ENCODE peak calls at places on chromosomes 13 and 19, in five cellular contexts. One of them, this sample, is unnamed.

GRCh38 chr13:23175920-23176319 is 4.9 kb upstream of the SGCG start:
- DNase-seq in colonic mucosa: no peak
- DNase-seq in RWPE2: no peak
- DNase-seq in effector memory CD4-positive, alpha-beta T cell: no peak
- DNase-seq in upper lobe of left lung: no peak
- DNase-seq in this sample: no peak

GRCh38 chr19:4539697-4540581 is at the start of gene LRG1:
- DNase-seq in colonic mucosa: peak
- DNase-seq in RWPE2: no peak
- DNase-seq in effector memory CD4-positive, alpha-beta T cell: no peak
- DNase-seq in upper lobe of left lung: peak
- DNase-seq in this sample: peak

GRCh38 chr13:114073881-114074551 is 58.4 kb downstream of the RASA3 start:
- DNase-seq in colonic mucosa: no peak
- DNase-seq in RWPE2: no peak
- DNase-seq in effector memory CD4-positive, alpha-beta T cell: no peak
- DNase-seq in upper lobe of left lung: peak
- DNase-seq in this sample: no peak

GRCh38 chr13:54241719-54242118 is 1213.1 kb downstream of the OLFM4 start:
- DNase-seq in colonic mucosa: no peak
- DNase-seq in RWPE2: no peak
- DNase-seq in effector memory CD4-positive, alpha-beta T cell: no peak
- DNase-seq in upper lobe of left lung: no peak
- DNase-seq in this sample: peak

GRCh38 chr19:46221981-46222610 is 7.4 kb upstream of the IGFL1 start:
- DNase-seq in colonic mucosa: no peak
- DNase-seq in RWPE2: peak
- DNase-seq in effector memory CD4-positive, alpha-beta T cell: no peak
- DNase-seq in upper lobe of left lung: peak
- DNase-seq in this sample: peak

GRCh38 chr13:37966266-37966665 is 96.7 kb upstream of the TRPC4 start:
- DNase-seq in colonic mucosa: no peak
- DNase-seq in RWPE2: no peak
- DNase-seq in effector memory CD4-positive, alpha-beta T cell: no peak
- DNase-seq in upper lobe of left lung: no peak
- DNase-seq in this sample: no peak

GRCh38 chr13:95123726-95124125 is 177.5 kb downstream of the ABCC4 start:
- DNase-seq in colonic mucosa: no peak
- DNase-seq in RWPE2: no peak
- DNase-seq in effector memory CD4-positive, alpha-beta T cell: no peak
- DNase-seq in upper lobe of left lung: no peak
- DNase-seq in this sample: peak

GRCh38 chr19:42048992-42049391 is 21.0 kb downstream of the GRIK5 start:
- DNase-seq in colonic mucosa: peak
- DNase-seq in RWPE2: no peak
- DNase-seq in effector memory CD4-positive, alpha-beta T cell: no peak
- DNase-seq in upper lobe of left lung: no peak
- DNase-seq in this sample: no peak

GRCh38 chr13:79548886-79549285 is 67.9 kb downstream of the NDFIP2 start:
- DNase-seq in colonic mucosa: no peak
- DNase-seq in RWPE2: no peak
- DNase-seq in effector memory CD4-positive, alpha-beta T cell: no peak
- DNase-seq in upper lobe of left lung: no peak
- DNase-seq in this sample: no peak

GRCh38 chr13:95516492-95516891 is 36.0 kb upstream of the CLDN10 start:
- DNase-seq in colonic mucosa: no peak
- DNase-seq in RWPE2: no peak
- DNase-seq in effector memory CD4-positive, alpha-beta T cell: no peak
- DNase-seq in upper lobe of left lung: no peak
- DNase-seq in this sample: no peak

GRCh38 chr13:33722216-33722900 is 95.6 kb upstream of the RFC3 start:
- DNase-seq in colonic mucosa: no peak
- DNase-seq in RWPE2: no peak
- DNase-seq in effector memory CD4-positive, alpha-beta T cell: no peak
- DNase-seq in upper lobe of left lung: no peak
- DNase-seq in this sample: no peak
- H3K27ac ChIP-seq in colonic mucosa: peak
- H3K27ac ChIP-seq in RWPE2: peak
- H3K27ac ChIP-seq in effector memory CD4-positive, alpha-beta T cell: no peak
- H3K27ac ChIP-seq in upper lobe of left lung: peak
- H3K27ac ChIP-seq in this sample: no peak

GRCh38 chr19:56476671-56477428 is at the start of gene ZNF667:
- DNase-seq in colonic mucosa: peak
- DNase-seq in RWPE2: no peak
- DNase-seq in effector memory CD4-positive, alpha-beta T cell: no peak
- DNase-seq in upper lobe of left lung: no peak
- DNase-seq in this sample: peak
- H3K27ac ChIP-seq in colonic mucosa: peak
- H3K27ac ChIP-seq in RWPE2: peak
- H3K27ac ChIP-seq in effector memory CD4-positive, alpha-beta T cell: peak
- H3K27ac ChIP-seq in upper lobe of left lung: peak
- H3K27ac ChIP-seq in this sample: peak

DNA sequence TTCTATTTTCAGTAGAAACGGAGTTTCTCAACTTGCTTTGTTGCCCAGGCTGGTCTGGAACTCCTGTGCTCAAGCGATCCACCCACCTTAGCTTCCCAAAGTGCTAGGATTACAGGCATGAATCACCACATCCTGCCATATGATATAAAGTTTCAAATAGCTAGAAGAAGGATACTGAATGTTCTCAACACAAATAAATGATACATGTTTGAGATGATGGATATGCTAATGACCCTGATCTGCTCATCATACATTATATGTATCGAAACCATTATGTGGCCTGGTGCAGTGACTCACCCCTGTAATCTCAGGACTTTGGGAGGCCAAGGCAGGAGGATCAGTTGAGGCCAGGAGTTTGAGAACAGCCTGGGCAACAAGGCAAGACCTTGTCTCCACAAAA is 11.5 kb downstream of the CIB3 start:
- DNase-seq in colonic mucosa: no peak
- DNase-seq in RWPE2: no peak
- DNase-seq in effector memory CD4-positive, alpha-beta T cell: no peak
- DNase-seq in upper lobe of left lung: no peak
- DNase-seq in this sample: no peak
- H3K27ac ChIP-seq in colonic mucosa: no peak
- H3K27ac ChIP-seq in RWPE2: peak
- H3K27ac ChIP-seq in effector memory CD4-positive, alpha-beta T cell: no peak
- H3K27ac ChIP-seq in upper lobe of left lung: no peak
- H3K27ac ChIP-seq in this sample: peak

GRCh38 chr19:19654441-19654840 is 9.0 kb downstream of the ATP13A1 start:
- DNase-seq in colonic mucosa: no peak
- DNase-seq in RWPE2: no peak
- DNase-seq in effector memory CD4-positive, alpha-beta T cell: no peak
- DNase-seq in upper lobe of left lung: no peak
- DNase-seq in this sample: no peak

GRCh38 chr19:19657397-19657783 is 6.1 kb downstream of the ATP13A1 start:
- DNase-seq in colonic mucosa: no peak
- DNase-seq in RWPE2: no peak
- DNase-seq in effector memory CD4-positive, alpha-beta T cell: no peak
- DNase-seq in upper lobe of left lung: no peak
- DNase-seq in this sample: no peak

GRCh38 chr19:19655641-19656343 is 7.7 kb downstream of the ATP13A1 start:
- DNase-seq in colonic mucosa: no peak
- DNase-seq in RWPE2: no peak
- DNase-seq in effector memory CD4-positive, alpha-beta T cell: no peak
- DNase-seq in upper lobe of left lung: no peak
- DNase-seq in this sample: no peak

GRCh38 chr19:19655051-19655594 is 8.4 kb downstream of the ATP13A1 start:
- DNase-seq in colonic mucosa: no peak
- DNase-seq in RWPE2: no peak
- DNase-seq in effector memory CD4-positive, alpha-beta T cell: no peak
- DNase-seq in upper lobe of left lung: no peak
- DNase-seq in this sample: no peak

DNA sequence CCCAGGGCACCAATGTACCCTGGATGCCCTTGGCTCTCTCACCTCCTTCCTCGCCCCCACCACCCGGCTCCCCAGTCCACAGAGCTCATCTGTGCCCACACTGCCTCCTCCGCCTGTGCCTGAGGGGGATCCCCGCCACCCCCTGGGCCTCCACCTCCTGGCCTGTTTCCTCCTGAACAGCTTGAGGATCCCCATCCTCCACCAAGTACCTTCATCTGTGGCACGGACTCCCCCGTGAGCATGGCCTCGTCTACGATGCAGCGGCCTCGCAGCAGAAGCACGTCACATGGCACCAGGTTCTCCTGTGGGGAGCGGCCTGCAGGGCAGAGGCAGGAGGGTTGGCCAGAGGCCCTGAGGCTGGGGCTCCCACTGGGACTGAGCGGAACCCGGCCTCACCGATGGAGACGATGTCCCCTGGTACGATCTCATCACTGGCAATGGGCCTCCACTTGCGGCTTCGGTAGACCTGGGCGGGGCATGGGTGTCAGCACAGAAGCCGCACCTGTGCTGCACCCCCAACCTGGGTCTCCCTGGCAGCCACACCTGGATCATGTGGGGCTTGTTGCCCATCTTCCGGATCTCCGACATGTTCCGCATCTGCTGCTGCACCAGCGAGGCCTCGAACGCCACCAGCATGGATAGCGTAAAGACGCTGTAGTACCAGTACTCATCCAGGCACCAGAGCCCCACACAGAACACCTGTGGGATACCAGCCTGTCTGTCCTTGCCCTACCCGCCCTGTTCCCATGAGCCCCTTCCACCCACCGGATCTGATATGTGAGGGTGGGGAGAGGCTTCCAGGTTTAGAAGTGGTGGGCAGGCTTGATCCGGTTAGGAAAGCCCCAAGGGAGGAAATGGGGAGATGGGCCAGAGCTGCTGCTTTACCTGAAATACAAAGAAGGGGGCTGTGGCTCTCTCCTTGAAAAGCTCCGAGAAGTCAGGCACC is 6.8 kb downstream of the ATP13A1 start:
- DNase-seq in colonic mucosa: no peak
- DNase-seq in RWPE2: no peak
- DNase-seq in effector memory CD4-positive, alpha-beta T cell: no peak
- DNase-seq in upper lobe of left lung: no peak
- DNase-seq in this sample: no peak
- H3K27ac ChIP-seq in colonic mucosa: no peak
- H3K27ac ChIP-seq in RWPE2: no peak
- H3K27ac ChIP-seq in effector memory CD4-positive, alpha-beta T cell: no peak
- H3K27ac ChIP-seq in upper lobe of left lung: no peak
- H3K27ac ChIP-seq in this sample: no peak